ENCODE peak calls at places on chromosomes 4 and X, in nine cellular contexts. N, T, X, P, C, K, U, F and Y are unnamed samples.

GRCh38 chr4:972651-973424 is 531 bp downstream of the DGKQ start:
- DNase-seq in X (no peak), F (peak), T (peak), N (no peak), K (peak), P (no peak), U (peak), C (no peak), Y (peak)

GRCh38 chr4:140152015-140152703 is 1.8 kb downstream of the MAML3 start:
- DNase-seq in P (no peak), C (peak), X (peak), U (peak), N (peak), K (peak), T (peak), F (peak), Y (peak)

GRCh38 chrX:129955682-129956081 is 26.8 kb upstream of the BCORL1 start:
- DNase-seq in F (no peak), T (no peak), C (no peak), U (no peak), P (no peak), N (no peak), K (no peak), X (no peak), Y (no peak)

GRCh38 chr4:139118365-139118764 is 58.7 kb downstream of the ELF2 start:
- DNase-seq in C (no peak), U (no peak), K (no peak), X (no peak), P (no peak), T (no peak), F (no peak), N (no peak), Y (no peak)

GRCh38 chrX:11533211-11533651 is 132.5 kb downstream of the ARHGAP6 start:
- DNase-seq in X (no peak), K (peak), T (no peak), P (peak), U (peak), C (peak), N (peak), F (peak), Y (no peak)

GRCh38 chr4:152166567-152166966 is 369.3 kb downstream of the FBXW7 start:
- DNase-seq in C (peak), P (no peak), K (no peak), N (no peak), T (no peak), U (no peak), X (no peak), F (no peak), Y (no peak)

GRCh38 chr4:13881880-13882279 is 254.4 kb upstream of the BOD1L1 start:
- DNase-seq in U (no peak), P (no peak), K (no peak), F (no peak), X (no peak), T (no peak), N (no peak), C (no peak), Y (no peak)

GRCh38 chrX:74286950-74287349 is 17.0 kb upstream of the ZCCHC13 start:
- DNase-seq in T (no peak), U (no peak), K (no peak), N (no peak), P (no peak), F (no peak), C (no peak), X (no peak), Y (no peak)

GRCh38 chr4:26407466-26407865 is 82.8 kb downstream of the CCKAR start:
- DNase-seq in X (no peak), C (no peak), F (no peak), K (no peak), U (no peak), T (no peak), N (no peak), P (no peak), Y (no peak)

GRCh38 chr4:120415902-120416301 is 349.3 kb upstream of the MAD2L1 start:
- DNase-seq in K (no peak), F (no peak), P (no peak), N (no peak), X (no peak), U (no peak), C (no peak), T (no peak), Y (no peak)

GRCh38 chr4:177308842-177309524 is 691 bp upstream of the NEIL3 start:
- DNase-seq in K (no peak), P (no peak), U (no peak), T (peak), X (no peak), N (no peak), C (no peak), F (no peak), Y (peak)

GRCh38 chr4:81757706-81758105 is 286.0 kb upstream of the RASGEF1B start:
- DNase-seq in U (no peak), N (peak), C (no peak), K (no peak), T (no peak), X (peak), F (no peak), P (no peak), Y (no peak)

GRCh38 chrX:115960440-115961084 is 210.0 kb upstream of the AGTR2 start:
- DNase-seq in F (no peak), P (no peak), C (no peak), T (no peak), X (no peak), N (no peak), K (peak), U (peak), Y (no peak)

GRCh38 chrX:49058794-49059193 is at the start of gene CCDC120:
- DNase-seq in F (no peak), N (no peak), U (no peak), X (no peak), P (no peak), K (peak), C (no peak), T (no peak), Y (no peak)

GRCh38 chr4:120858776-120859175 is 63.8 kb downstream of the PRDM5 start:
- DNase-seq in T (no peak), X (no peak), N (no peak), P (no peak), C (no peak), U (no peak), F (peak), K (no peak), Y (no peak)

GRCh38 chrX:153885208-153885787 is 675 bp downstream of the L1CAM start:
- DNase-seq in T (no peak), P (no peak), U (no peak), C (no peak), F (no peak), X (no peak), N (no peak), K (no peak), Y (no peak)

GRCh38 chrX:127302841-127303240 is 483.3 kb downstream of the PRR32 start:
- DNase-seq in X (no peak), U (no peak), K (no peak), C (no peak), P (no peak), F (no peak), N (no peak), T (no peak), Y (no peak)

GRCh38 chr4:107991945-107992625 is 2.4 kb downstream of the HADH start:
- DNase-seq in T (no peak), C (no peak), P (no peak), X (no peak), N (no peak), F (no peak), K (no peak), U (no peak), Y (no peak)